ENCODE peak calls at places on chromosomes 3 and 15, in eight cellular contexts. D is stomach, K is thoracic aorta, C is PC-3, A is cardiac muscle cell, Q is Panc1, Z is astrocyte, T is RWPE2. M is an unnamed sample.
A peak's percentile ranks its signal among the peaks of the same experiment; 100 is the strongest.

GRCh38 chr15:96521386-96521785 is 190.9 kb downstream of the NR2F2 start:
- DNase-seq in Q (no peak), A (no peak), C (no peak), T (no peak), K (no peak), D (no peak), Z (no peak), M (no peak)

GRCh38 chr3:117600112-117600511 is 890.5 kb downstream of the TUSC7 start:
- DNase-seq in K (no peak), Q (no peak), T (no peak), D (peak; percentile 37), C (no peak), Z (no peak), A (no peak), M (no peak)

GRCh38 chr3:8303466-8303865 is 198.2 kb upstream of the LMCD1 start:
- DNase-seq in C (peak; percentile 49), D (no peak), T (no peak), K (no peak), Z (no peak), A (no peak), Q (no peak), M (no peak)

GRCh38 chr3:120341658-120342346 is 7.4 kb downstream of the LRRC58 start:
- DNase-seq in Q (no peak), K (no peak), C (no peak), D (no peak), Z (no peak), T (no peak), A (no peak), M (no peak)

GRCh38 chr3:87260270-87260669 is 16.1 kb downstream of the POU1F1 start:
- DNase-seq in T (no peak), C (peak; percentile 91), Q (peak; percentile 27), A (peak; percentile 63), Z (peak; percentile 22), K (no peak), D (peak; percentile 38), M (peak; percentile 10)

GRCh38 chr15:90822204-90822955 is 46.0 kb upstream of the FURIN start:
- DNase-seq in D (no peak), Z (no peak), T (no peak), Q (no peak), A (no peak), C (no peak), K (no peak), M (no peak)

GRCh38 chr3:134086616-134087015 is 56.9 kb upstream of the SLCO2A1 start:
- DNase-seq in D (no peak), Q (no peak), K (no peak), T (no peak), Z (no peak), A (no peak), C (peak; percentile 47), M (no peak)

GRCh38 chr3:177357352-177358084 is 160.2 kb upstream of the TBL1XR1 start:
- DNase-seq in Q (peak; percentile 45), Z (peak; percentile 94), T (peak; percentile 71), A (peak; percentile 84), C (peak; percentile 73), D (peak; percentile 62), K (no peak), M (peak; percentile 39)

GRCh38 chr3:71581451-71581980 is 2.0 kb downstream of the FOXP1 start:
- DNase-seq in Q (no peak), T (no peak), K (no peak), Z (no peak), A (peak; percentile 55), C (peak; percentile 37), D (peak; percentile 42), M (no peak)

GRCh38 chr3:66372681-66373350 is 128.0 kb downstream of the LRIG1 start:
- DNase-seq in C (peak; percentile 28), K (no peak), A (no peak), Q (no peak), Z (no peak), D (no peak), T (no peak), M (no peak)

GRCh38 chr3:180018588-180018987 is 18.1 kb downstream of the PEX5L start:
- DNase-seq in D (no peak), K (no peak), T (no peak), Q (no peak), Z (no peak), C (peak; percentile 10), A (no peak), M (no peak)

GRCh38 chr15:36769110-36769509 is 189.7 kb downstream of the CDIN1 start:
- DNase-seq in T (no peak), K (no peak), C (peak; percentile 55), A (peak; percentile 40), D (no peak), Z (peak; percentile 26), Q (no peak), M (peak; percentile 32)

GRCh38 chr3:118818386-118818785 is 216.3 kb downstream of the IGSF11 start:
- DNase-seq in A (peak; percentile 19), C (peak; percentile 60), T (no peak), K (no peak), D (no peak), Q (no peak), Z (peak; percentile 17), M (peak; percentile 2)

GRCh38 chr15:60619131-60619530 is 140.2 kb upstream of the ICE2 start:
- DNase-seq in D (no peak), C (no peak), A (no peak), Q (no peak), Z (no peak), T (no peak), K (no peak), M (no peak)

GRCh38 chr15:99202176-99202552 is 47.2 kb downstream of the TTC23 start:
- DNase-seq in K (no peak), Q (no peak), A (no peak), C (peak; percentile 5), T (no peak), Z (no peak), D (no peak), M (no peak)

GRCh38 chr15:37099321-37100108 is 834 bp downstream of the MEIS2 start:
- DNase-seq in T (no peak), C (peak; percentile 77), D (no peak), K (no peak), Z (no peak), A (no peak), Q (no peak), M (no peak)

GRCh38 chr3:48662140-48662752 is 440 bp downstream of the CELSR3 start:
- DNase-seq in Z (no peak), D (no peak), C (no peak), T (no peak), A (no peak), Q (no peak), K (no peak), M (no peak)

GRCh38 chr3:25527796-25528195 is 99.7 kb downstream of the RARB start:
- DNase-seq in D (no peak), K (no peak), T (no peak), Z (peak; percentile 45), C (no peak), Q (no peak), A (no peak), M (no peak)

GRCh38 chr3:156665296-156665695 is 9.1 kb upstream of the TIPARP start:
- DNase-seq in T (no peak), Z (peak; percentile 38), A (peak; percentile 66), K (no peak), C (peak; percentile 55), D (no peak), Q (no peak), M (peak; percentile 61)

GRCh38 chr3:83500422-83500821 is 1458.4 kb upstream of the CADM2 start:
- DNase-seq in D (no peak), T (peak; percentile 68), A (no peak), Z (peak; percentile 8), C (peak; percentile 86), K (no peak), Q (no peak), M (no peak)

GRCh38 chr3:34882764-34883163 is 756.6 kb upstream of the ARPP21 start:
- DNase-seq in Q (no peak), A (peak; percentile 42), C (no peak), K (no peak), D (no peak), Z (no peak), T (no peak), M (no peak)

GRCh38 chr3:147509444-147509843 is 100.3 kb downstream of the ZIC1 start:
- DNase-seq in C (no peak), T (no peak), A (peak; percentile 36), D (no peak), Q (no peak), K (no peak), Z (no peak), M (no peak)

GRCh38 chr3:197613187-197613586 is 57.4 kb upstream of the BDH1 start:
- DNase-seq in K (no peak), A (no peak), C (no peak), Z (no peak), Q (no peak), T (no peak), D (no peak), M (no peak)

GRCh38 chr15:84819291-84819768 is 2.2 kb downstream of the ALPK3 start:
- DNase-seq in T (peak; percentile 56), D (no peak), C (no peak), Q (no peak), A (peak; percentile 44), K (no peak), Z (no peak), M (no peak)
- TF ChIP-seq CTCF in T (no peak), D (no peak), C (no peak), Q (no peak), A (peak; percentile 23), K (no peak), Z (no peak), M (no peak)

GRCh38 chr15:40291088-40291574 is 8.3 kb upstream of the ANKRD63 start:
- DNase-seq in Q (no peak), D (peak; percentile 64), T (no peak), C (peak; percentile 55), Z (peak; percentile 47), A (peak; percentile 68), K (no peak), M (peak; percentile 15)
- H3K27me3 ChIP-seq in Q (no peaks in the 10 kb centered on the region), D (peaks cover 14% of the 10 kb centered on the region), T (no peaks in the 10 kb centered on the region), C (no peaks in the 10 kb centered on the region), Z (peaks cover 17% of the 10 kb centered on the region), A (peaks cover 15% of the 10 kb centered on the region), K (no peaks in the 10 kb centered on the region), M (peaks cover 57% of the 10 kb centered on the region)

GRCh38 chr15:41501191-41501917 is 7.7 kb downstream of the ITPKA start:
- DNase-seq in K (no peak), D (no peak), T (no peak), A (no peak), C (no peak), Z (no peak), Q (no peak), M (no peak)
- H3K4me3 ChIP-seq in K (peak overlapping the region; percentile 62), D (peak overlapping the region; percentile 37), T (no peak overlapping the region), A (peak overlapping the region; percentile 6), C (no peak overlapping the region), Z (peak overlapping the region; percentile 46), Q (no peak overlapping the region), M (peak overlapping the region; percentile 45)

GRCh38 chr3:112056451-112056929 is 22.0 kb downstream of the TMPRSS7 start:
- DNase-seq in K (no peak), T (no peak), Q (no peak), D (peak; percentile 50), A (peak; percentile 35), Z (peak; percentile 88), C (peak; percentile 82), M (peak; percentile 30)

GRCh38 chr3:112059497-112059896 is 25.0 kb downstream of the TMPRSS7 start:
- DNase-seq in C (no peak), T (no peak), A (no peak), Q (no peak), K (no peak), Z (no peak), D (no peak), M (no peak)

DNA sequence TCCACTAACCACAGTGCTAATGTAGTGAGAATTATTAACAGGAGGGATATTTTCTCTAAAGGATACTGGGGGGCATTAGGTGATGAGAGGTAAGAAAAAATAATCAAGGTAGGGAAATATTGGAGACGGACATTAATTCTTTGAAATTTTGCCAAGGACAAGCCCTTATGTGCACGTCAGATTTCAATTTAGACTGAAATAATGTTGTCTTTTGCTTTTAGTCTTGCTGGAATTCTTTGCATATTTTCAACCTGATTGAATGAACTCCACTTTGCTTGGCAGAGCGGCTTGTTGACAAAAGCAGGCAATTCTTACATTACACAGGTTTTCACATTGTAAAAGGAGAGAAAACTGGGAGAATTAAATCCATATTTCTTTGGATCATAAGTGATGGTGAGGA is 25.0 kb upstream of the C3orf52 start:
- DNase-seq in Z (peak; percentile 75), K (no peak), D (no peak), T (no peak), Q (no peak), A (peak; percentile 47), C (no peak), M (no peak)
- TF ChIP-seq CTCF in Z (no peak), K (no peak), D (no peak), T (no peak), Q (no peak), A (no peak), C (no peak), M (no peak)

M was measured in AG04450.